ENCODE peak calls at places on chromosome 15, in nine cellular contexts. X is stimulated activated CD8-positive, alpha-beta memory T cell treated with anti-CD3 and anti-CD28 coated beads, Interleukin-12 subunit alpha, Interleukin-12 subunit beta, amount 100 ng/mL, for 1 hour; F is fibroblast of lung; C is Kasumi-1; K is coronary artery; L is glomerular endothelial cell; A is HFFc6; W is HEK293T; G is MCF 10A. B is an unnamed sample.

GRCh38 chr15:73328149-73328820 is 40.5 kb downstream of the HCN4 start:
- DNase-seq in F (no peak), L (no peak), C (no peak), W (no peak), K (no peak), A (no peak), X (no peak), G (no peak), B (no peak)

GRCh38 chr15:40843885-40844542 is at the start of gene SPINT1:
- DNase-seq in F (no peak), X (peak; percentile 34), G (peak; percentile 69), C (no peak), A (no peak), W (no peak), L (no peak), K (no peak), B (no peak)

GRCh38 chr15:89119489-89120478 is 31.5 kb downstream of the ABHD2 start:
- DNase-seq in F (peak; percentile 76), G (peak; percentile 66), C (no peak), W (no peak), K (no peak), L (no peak), A (no peak), X (no peak), B (no peak)

GRCh38 chr15:59251001-59251845 is 44.6 kb downstream of the LDHAL6B start:
- DNase-seq in W (no peak), F (no peak), G (no peak), X (no peak), A (no peak), K (no peak), L (no peak), C (no peak), B (no peak)

GRCh38 chr15:40098489-40099261 is 10.0 kb downstream of the BMF start:
- DNase-seq in G (peak; percentile 86), A (peak; percentile 91), W (peak; percentile 75), L (peak; percentile 87), K (peak; percentile 87), C (peak; percentile 73), F (peak; percentile 95), X (peak; percentile 39), B (peak; percentile 95)

GRCh38 chr15:65082303-65082958 is 5.9 kb downstream of the KBTBD13 start:
- DNase-seq in C (peak; percentile 46), A (no peak), G (no peak), X (no peak), L (no peak), K (no peak), F (no peak), W (peak; percentile 28), B (no peak)

GRCh38 chr15:73797366-73798158 is 44.4 kb upstream of the INSYN1 start:
- DNase-seq in F (no peak), K (no peak), C (no peak), L (no peak), W (no peak), X (no peak), A (no peak), G (no peak), B (no peak)

GRCh38 chr15:25803036-25803435 is 60.1 kb downstream of the ATP10A start:
- DNase-seq in G (no peak), W (no peak), F (no peak), X (no peak), A (no peak), L (no peak), C (no peak), K (no peak), B (no peak)

GRCh38 chr15:56811586-56811985 is 78.3 kb upstream of the ZNF280D start:
- DNase-seq in K (no peak), F (no peak), C (no peak), L (no peak), G (no peak), X (no peak), W (no peak), A (no peak), B (no peak)

GRCh38 chr15:40937762-40938529 is 8.8 kb downstream of the DLL4 start:
- DNase-seq in K (no peak), X (no peak), G (peak; percentile 76), A (peak; percentile 58), L (no peak), F (no peak), W (no peak), C (no peak), B (peak; percentile 54)

GRCh38 chr15:83446904-83447708 is at the start of gene SH3GL3:
- DNase-seq in L (peak; percentile 16), F (peak; percentile 65), G (peak; percentile 82), X (peak; percentile 6), W (peak; percentile 83), K (peak; percentile 81), A (peak; percentile 67), C (no peak), B (peak; percentile 58)

GRCh38 chr15:22778796-22779195 is 7.6 kb upstream of the NIPA1 start:
- DNase-seq in A (no peak), G (no peak), X (no peak), L (no peak), K (no peak), F (no peak), W (no peak), C (no peak), B (no peak)

GRCh38 chr15:64699767-64700388 is 75.5 kb downstream of the RBPMS2 start:
- DNase-seq in W (peak; percentile 34), G (peak; percentile 34), A (no peak), X (no peak), L (peak; percentile 42), C (no peak), K (no peak), F (peak; percentile 50), B (peak; percentile 30)

GRCh38 chr15:51908312-51908711 is 63.3 kb downstream of the LEO1 start:
- DNase-seq in K (no peak), G (no peak), C (no peak), F (peak; percentile 51), W (no peak), A (peak; percentile 35), L (no peak), X (no peak), B (peak; percentile 92)

GRCh38 chr15:82570721-82571519 is 30.7 kb upstream of the RPS17 start:
- DNase-seq in C (no peak), F (peak; percentile 62), A (peak; percentile 43), L (no peak), X (no peak), G (no peak), W (no peak), K (no peak), B (peak; percentile 36)

GRCh38 chr15:27235689-27236088 is 264.7 kb downstream of the GABRG3 start:
- DNase-seq in W (no peak), A (no peak), F (no peak), L (no peak), G (no peak), C (no peak), K (no peak), X (no peak), B (no peak)

GRCh38 chr15:101091080-101092017 is 160.5 kb downstream of the CHSY1 start:
- DNase-seq in W (no peak), K (peak; percentile 74), A (peak; percentile 79), F (peak; percentile 92), L (peak; percentile 73), X (no peak), G (no peak), C (no peak), B (no peak)

GRCh38 chr15:101441706-101442105 is 47.8 kb downstream of the PCSK6 start:
- DNase-seq in C (no peak), K (no peak), A (no peak), L (no peak), X (no peak), W (no peak), F (no peak), G (no peak), B (no peak)

GRCh38 chr15:52515343-52515742 is 13.3 kb downstream of the MYO5A start:
- DNase-seq in L (no peak), W (no peak), G (no peak), X (no peak), F (no peak), A (no peak), K (no peak), C (no peak), B (no peak)

GRCh38 chr15:90004671-90005070 is 3.5 kb downstream of the ZNF710 start:
- DNase-seq in F (peak; percentile 95), X (no peak), L (no peak), K (no peak), C (peak; percentile 84), G (peak; percentile 94), W (no peak), A (peak; percentile 95), B (peak; percentile 89)

GRCh38 chr15:92391640-92392039 is 2.0 kb upstream of the ST8SIA2 start:
- DNase-seq in K (no peak), A (peak; percentile 32), C (peak; percentile 10), X (no peak), L (no peak), G (peak; percentile 51), W (peak; percentile 42), F (peak; percentile 20), B (peak; percentile 29)

GRCh38 chr15:47460775-47461174 is 256.5 kb upstream of the SEMA6D start:
- DNase-seq in A (no peak), K (no peak), F (no peak), W (no peak), G (no peak), L (no peak), C (peak; percentile 6), X (no peak), B (peak; percentile 23)

GRCh38 chr15:65077981-65078352 is 1.4 kb downstream of the KBTBD13 start:
- DNase-seq in W (no peak), L (no peak), C (no peak), A (no peak), K (no peak), F (no peak), X (peak; percentile 14), G (no peak), B (peak; percentile 40)

GRCh38 chr15:56208641-56209155 is 35.0 kb downstream of the RFX7 start:
- DNase-seq in K (no peak), L (no peak), F (peak; percentile 49), G (no peak), C (no peak), X (no peak), A (no peak), W (no peak), B (peak; percentile 34)

B was measured in renal cortical epithelial cell.